ENCODE peak calls at places on chromosomes 12 and 14, in six cellular contexts. V, S, Y, O, P and B are unnamed samples.

GRCh38 chr12:5927732-5928516 is 17.1 kb downstream of the ANO2 start:
- DNase-seq in V (no peak), S (no peak), Y (no peak), O (no peak), P (no peak), B (no peak)

GRCh38 chr12:3132636-3133409 is 55.6 kb downstream of the TSPAN9 start:
- DNase-seq in V (no peak), S (peak; percentile 77), Y (no peak), O (no peak), P (no peak), B (no peak)

GRCh38 chr12:46491548-46491947 is 119.0 kb upstream of the SLC38A2 start:
- DNase-seq in V (no peak), S (no peak), Y (no peak), O (no peak), P (no peak), B (no peak)

GRCh38 chr12:32104572-32105355 is 1.9 kb upstream of the BICD1 start:
- DNase-seq in V (no peak), S (no peak), Y (no peak), O (no peak), P (no peak), B (no peak)

GRCh38 chr12:43812926-43813325 is 6.8 kb upstream of the TWF1 start:
- DNase-seq in V (no peak), S (no peak), Y (no peak), O (no peak), P (peak; percentile 80), B (no peak)

GRCh38 chr14:23561873-23562821 is 5.4 kb downstream of the AP1G2 start:
- DNase-seq in V (no peak), S (no peak), Y (no peak), O (no peak), P (peak; percentile 84), B (no peak)

GRCh38 chr12:24728366-24728765 is 220.5 kb downstream of the BCAT1 start:
- DNase-seq in V (no peak), S (no peak), Y (no peak), O (no peak), P (peak; percentile 14), B (no peak)

GRCh38 chr12:47274725-47275124 is 195.0 kb upstream of the AMIGO2 start:
- DNase-seq in V (no peak), S (no peak), Y (no peak), O (no peak), P (no peak), B (no peak)

GRCh38 chr14:41859336-41859735 is 252.7 kb downstream of the LRFN5 start:
- DNase-seq in V (no peak), S (no peak), Y (no peak), O (no peak), P (no peak), B (no peak)

GRCh38 chr14:66717571-66718140 is 209.7 kb downstream of the GPHN start:
- DNase-seq in V (no peak), S (no peak), Y (no peak), O (no peak), P (no peak), B (no peak)

GRCh38 chr12:10234562-10234961 is 21.9 kb downstream of the GABARAPL1 start:
- DNase-seq in V (no peak), S (no peak), Y (no peak), O (no peak), P (no peak), B (no peak)

GRCh38 chr12:58364389-58365086 is 423.2 kb downstream of the ATP23 start:
- DNase-seq in V (no peak), S (no peak), Y (no peak), O (no peak), P (peak; percentile 90), B (no peak)

GRCh38 chr12:123041811-123042655 is 61.6 kb downstream of the ARL6IP4 start:
- DNase-seq in V (no peak), S (no peak), Y (peak; percentile 47), O (no peak), P (no peak), B (no peak)

GRCh38 chr12:3922033-3922432 is 48.8 kb upstream of the PARP11 start:
- DNase-seq in V (no peak), S (no peak), Y (no peak), O (no peak), P (no peak), B (no peak)

GRCh38 chr12:92696240-92696639 is 6.5 kb upstream of the PLEKHG7 start:
- DNase-seq in V (no peak), S (no peak), Y (no peak), O (no peak), P (no peak), B (peak; percentile 40)

GRCh38 chr14:106803379-106803778 is 1277.0 kb downstream of the TMEM121 start:
- DNase-seq in V (no peak), S (no peak), Y (no peak), O (no peak), P (no peak), B (no peak)

GRCh38 chr12:124992874-124993567 is 424 bp upstream of the BRI3BP start:
- DNase-seq in V (peak; percentile 63), S (peak; percentile 52), Y (peak; percentile 62), O (no peak), P (peak; percentile 68), B (no peak)

GRCh38 chr12:69555461-69555860 is 29.8 kb upstream of the CCT2 start:
- DNase-seq in V (no peak), S (no peak), Y (no peak), O (no peak), P (peak; percentile 74), B (no peak)

GRCh38 chr12:1920436-1920835 is 2.0 kb upstream of the CACNA2D4 start:
- DNase-seq in V (no peak), S (no peak), Y (no peak), O (no peak), P (no peak), B (no peak)

GRCh38 chr12:116594325-116595038 is 35.3 kb downstream of the MAP1LC3B2 start:
- DNase-seq in V (peak; percentile 5), S (peak; percentile 49), Y (peak; percentile 77), O (no peak), P (no peak), B (peak; percentile 49)

GRCh38 chr12:2076196-2076570 is 23.4 kb downstream of the CACNA1C start:
- DNase-seq in V (no peak), S (no peak), Y (no peak), O (no peak), P (no peak), B (no peak)

GRCh38 chr12:1575799-1576401 is 18.5 kb downstream of the FBXL14 start:
- DNase-seq in V (no peak), S (no peak), Y (no peak), O (no peak), P (no peak), B (no peak)

GRCh38 chr12:15244341-15244740 is 23.1 kb upstream of the RERG start:
- DNase-seq in V (no peak), S (no peak), Y (no peak), O (no peak), P (no peak), B (no peak)

GRCh38 chr14:106507354-106507753 is 981.0 kb downstream of the TMEM121 start:
- DNase-seq in V (no peak), S (no peak), Y (no peak), O (no peak), P (no peak), B (no peak)

GRCh38 chr14:34425095-34425851 is 36.8 kb downstream of the SPTSSA start:
- DNase-seq in V (no peak), S (no peak), Y (no peak), O (no peak), P (peak; percentile 12), B (no peak)

GRCh38 chr14:102726191-102726949 is 50.9 kb upstream of the TRAF3 start:
- DNase-seq in V (no peak), S (no peak), Y (no peak), O (no peak), P (no peak), B (no peak)

GRCh38 chr12:122880668-122881067 is 15.3 kb downstream of the VPS37B start:
- DNase-seq in V (no peak), S (no peak), Y (no peak), O (no peak), P (no peak), B (no peak)

GRCh38 chr14:93797071-93797470 is 8.8 kb upstream of the PRIMA1 start:
- DNase-seq in V (no peak), S (no peak), Y (no peak), O (no peak), P (peak; percentile 20), B (no peak)

GRCh38 chr12:117680311-117680710 is 288.5 kb downstream of the KSR2 start:
- DNase-seq in V (no peak), S (no peak), Y (no peak), O (no peak), P (no peak), B (no peak)

GRCh38 chr12:49188916-49189367 is at the start of gene TUBA1A:
- DNase-seq in V (peak; percentile 91), S (peak; percentile 94), Y (peak; percentile 95), O (peak; percentile 89), P (peak; percentile 97), B (peak; percentile 96)

DNA sequence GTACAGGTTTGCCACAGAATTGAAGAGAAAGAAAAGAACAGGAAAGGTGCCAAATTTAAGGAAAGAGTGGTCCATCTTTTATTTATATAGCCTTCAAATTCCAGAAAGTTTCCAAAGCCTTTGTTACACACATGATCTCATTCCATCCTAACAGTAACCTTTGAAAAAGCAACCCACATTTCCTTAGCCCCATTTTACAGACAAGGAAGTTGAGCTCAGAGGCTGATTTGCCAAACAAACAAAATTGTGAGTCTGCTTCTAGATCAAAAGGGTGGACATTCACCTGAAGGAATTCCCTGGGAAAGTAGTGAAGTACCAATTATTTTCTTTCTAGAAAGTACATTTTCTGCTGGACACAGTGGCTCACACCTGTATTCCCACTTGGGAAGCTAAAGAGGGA is 32.0 kb downstream of the KICS2 start:
- DNase-seq in V (no peak), S (no peak), Y (no peak), O (no peak), P (no peak), B (no peak)
- H3K4me1 ChIP-seq in V (no peaks in the 10 kb centered on the region), S (no peaks in the 10 kb centered on the region), Y (no peaks in the 10 kb centered on the region), O (peaks cover 4% of the 10 kb centered on the region), P (peaks cover 16% of the 10 kb centered on the region), B (no peaks in the 10 kb centered on the region)

GRCh38 chr12:54285150-54286041 is 4.9 kb downstream of the HNRNPA1 start:
- DNase-seq in V (no peak), S (no peak), Y (no peak), O (no peak), P (no peak), B (no peak)
- H3K4me1 ChIP-seq in V (peaks cover 50% of the 10 kb centered on the region), S (peaks cover 47% of the 10 kb centered on the region), Y (peaks cover 83% of the 10 kb centered on the region), O (peaks cover 29% of the 10 kb centered on the region), P (peaks cover 23% of the 10 kb centered on the region), B (peaks cover 27% of the 10 kb centered on the region)

DNA sequence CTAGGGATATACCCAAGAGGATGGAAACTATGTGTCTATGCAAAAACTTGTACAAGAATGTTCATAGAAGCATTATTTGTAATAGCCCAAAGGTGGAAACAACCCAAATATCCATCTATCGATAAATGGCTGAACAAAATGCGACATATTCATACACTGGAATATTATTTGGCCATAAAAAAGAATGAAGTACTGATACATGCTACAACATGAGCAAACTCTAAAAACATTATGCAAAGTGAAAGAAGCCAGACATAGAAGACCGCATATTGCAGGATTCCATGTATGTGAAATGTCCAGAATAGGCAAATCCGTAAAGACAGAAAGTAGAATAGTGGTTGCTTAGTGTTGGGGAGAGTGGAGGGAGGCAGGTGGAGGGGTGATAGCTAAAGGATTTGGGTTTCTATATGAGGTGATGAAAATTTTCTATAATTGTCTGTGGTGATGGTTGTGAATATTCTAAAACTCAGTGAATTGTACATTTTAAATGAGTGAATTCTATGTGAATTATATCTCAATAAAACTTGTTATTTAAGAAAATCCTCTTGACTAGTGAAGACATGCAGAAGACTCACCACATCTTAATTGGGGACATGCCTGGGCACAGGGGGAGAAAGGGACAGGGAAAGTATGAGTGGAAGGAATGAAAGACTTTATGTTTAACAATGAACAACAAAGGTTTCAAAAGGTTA is 29.8 kb upstream of the SELPLG start:
- DNase-seq in V (no peak), S (no peak), Y (no peak), O (no peak), P (no peak), B (no peak)
- H3K4me1 ChIP-seq in V (peaks cover 5% of the 10 kb centered on the region), S (peaks cover 35% of the 10 kb centered on the region), Y (peaks cover 55% of the 10 kb centered on the region), O (peaks cover 46% of the 10 kb centered on the region), P (peaks cover 21% of the 10 kb centered on the region), B (peaks cover 6% of the 10 kb centered on the region)

GRCh38 chr12:108634225-108634795 is 616 bp upstream of the SELPLG start:
- DNase-seq in V (no peak), S (peak; percentile 27), Y (peak; percentile 75), O (no peak), P (no peak), B (no peak)
- H3K4me1 ChIP-seq in V (peaks cover 67% of the 10 kb centered on the region), S (peaks cover 9% of the 10 kb centered on the region), Y (peaks cover 95% of the 10 kb centered on the region), O (peaks cover 19% of the 10 kb centered on the region), P (peaks cover 19% of the 10 kb centered on the region), B (peaks cover 19% of the 10 kb centered on the region)